ENCODE peak calls at places on chromosomes 13 and 19, in eight cellular contexts. T is cerebellar nuclear complex, R is T-helper 17 cell, Q is head of caudate nucleus, H is choroid plexus epithelial cell, B is erythroblast, U is smooth muscle cell of the brain vasculature, A is DMS153. E is an unnamed sample.

GRCh38 chr19:48400018-48400742 is 6.7 kb downstream of the GRIN2D start:
- DNase-seq in T (no peak), R (peak), Q (peak), H (peak), B (no peak), U (no peak), A (peak), E (peak)

GRCh38 chr19:33445752-33446070 is 72.2 kb downstream of the CEBPG start:
- DNase-seq in B (no peak), Q (no peak), U (no peak), H (no peak), T (no peak), A (no peak), R (no peak), E (no peak)

GRCh38 chr13:29901714-29902631 is 51.6 kb upstream of the UBL3 start:
- DNase-seq in R (no peak), U (peak), A (no peak), B (no peak), T (no peak), Q (no peak), H (peak), E (no peak)

GRCh38 chr13:38103851-38104250 is 234.3 kb upstream of the TRPC4 start:
- DNase-seq in A (no peak), R (no peak), B (no peak), T (no peak), Q (no peak), U (no peak), H (no peak), E (no peak)

GRCh38 chr19:3338541-3339181 is 27.7 kb upstream of the NFIC start:
- DNase-seq in R (peak), H (no peak), B (no peak), Q (no peak), T (no peak), A (peak), U (no peak), E (no peak)

GRCh38 chr13:112966776-112967175 is 2.2 kb upstream of the MCF2L start:
- DNase-seq in T (no peak), Q (no peak), B (no peak), U (no peak), R (no peak), A (no peak), H (no peak), E (no peak)

GRCh38 chr13:112441779-112442310 is 65.7 kb downstream of the SPACA7 start:
- DNase-seq in B (no peak), A (no peak), R (no peak), T (no peak), H (no peak), U (no peak), Q (no peak), E (no peak)

GRCh38 chr13:109979186-109979585 is 192.8 kb upstream of the IRS2 start:
- DNase-seq in H (no peak), Q (no peak), U (no peak), B (no peak), A (no peak), R (no peak), T (no peak), E (no peak)

E was measured in NCI-H187.